ENCODE peak calls at places on chromosomes 6 and 20, in five cellular contexts. P is endothelial cell of umbilical vein, N is H1, G is WTC11, R is HCT116. S is an unnamed sample.

GRCh38 chr6:110971458-110971857 is 10.4 kb upstream of the RPF2 start:
- DNase-seq in P (peak; percentile 13), N (no peak), G (no peak), R (no peak), S (no peak)

GRCh38 chr6:131519670-131520436 is 53.2 kb upstream of the ARG1 start:
- DNase-seq in P (peak; percentile 54), N (no peak), G (peak; percentile 59), R (peak; percentile 40), S (peak; percentile 76)

GRCh38 chr20:62314339-62314638 is 11.5 kb downstream of the ADRM1 start:
- DNase-seq in P (no peak), N (no peak), G (no peak), R (no peak), S (no peak)

GRCh38 chr6:169215201-169215661 is 38.4 kb downstream of the THBS2 start:
- DNase-seq in P (no peak), N (no peak), G (no peak), R (no peak), S (no peak)

GRCh38 chr20:46058656-46059281 is 29.8 kb downstream of the SLC12A5 start:
- DNase-seq in P (no peak), N (no peak), G (peak; percentile 65), R (no peak), S (no peak)

GRCh38 chr20:59912609-59913008 is 20.8 kb downstream of the SYCP2 start:
- DNase-seq in P (no peak), N (no peak), G (no peak), R (no peak), S (no peak)

GRCh38 chr20:46226602-46227001 is 81.7 kb downstream of the CDH22 start:
- DNase-seq in P (no peak), N (no peak), G (no peak), R (no peak), S (no peak)

GRCh38 chr6:151096691-151097090 is 143.1 kb upstream of the AKAP12 start:
- DNase-seq in P (no peak), N (no peak), G (no peak), R (no peak), S (no peak)

GRCh38 chr20:31707994-31708744 is 14.5 kb downstream of the BCL2L1 start:
- DNase-seq in P (no peak), N (no peak), G (peak; percentile 78), R (no peak), S (no peak)

GRCh38 chr6:140082867-140083297 is 708.4 kb upstream of the CITED2 start:
- DNase-seq in P (peak; percentile 13), N (no peak), G (no peak), R (no peak), S (no peak)

GRCh38 chr6:132199343-132199742 is 201.9 kb downstream of the MOXD1 start:
- DNase-seq in P (peak; percentile 32), N (no peak), G (no peak), R (no peak), S (no peak)

GRCh38 chr6:159098636-159099106 is 53.9 kb upstream of the TAGAP start:
- DNase-seq in P (no peak), N (no peak), G (no peak), R (no peak), S (no peak)

GRCh38 chr6:30591008-30591407 is 19.8 kb downstream of the ABCF1 start:
- DNase-seq in P (peak; percentile 49), N (no peak), G (no peak), R (no peak), S (no peak)

GRCh38 chr6:100464910-100465700 is at the start of gene SIM1:
- DNase-seq in P (peak; percentile 91), N (peak; percentile 75), G (peak; percentile 93), R (no peak), S (no peak)

GRCh38 chr20:37486186-37486999 is 34.7 kb upstream of the NNAT start:
- DNase-seq in P (no peak), N (no peak), G (no peak), R (no peak), S (no peak)

GRCh38 chr6:139965393-139965792 is 590.9 kb upstream of the CITED2 start:
- DNase-seq in P (peak; percentile 25), N (no peak), G (no peak), R (no peak), S (no peak)

GRCh38 chr6:30615219-30615957 is 1.7 kb downstream of the PPP1R10 start:
- DNase-seq in P (peak; percentile 85), N (peak; percentile 73), G (no peak), R (peak; percentile 75), S (peak; percentile 83)

GRCh38 chr6:45728674-45729073 is 287.0 kb downstream of the CLIC5 start:
- DNase-seq in P (no peak), N (no peak), G (no peak), R (no peak), S (no peak)

GRCh38 chr20:50762435-50763201 is 31.2 kb downstream of the PARD6B start:
- DNase-seq in P (no peak), N (no peak), G (no peak), R (no peak), S (peak; percentile 34)

GRCh38 chr6:71727632-71728294 is 158.6 kb upstream of the RIMS1 start:
- DNase-seq in P (no peak), N (no peak), G (no peak), R (no peak), S (no peak)

GRCh38 chr6:41426438-41426851 is 91.0 kb downstream of the NCR2 start:
- DNase-seq in P (no peak), N (no peak), G (peak; percentile 44), R (no peak), S (no peak)

GRCh38 chr6:56787209-56787608 is 144.5 kb upstream of the DST start:
- DNase-seq in P (no peak), N (no peak), G (no peak), R (no peak), S (no peak)

GRCh38 chr6:143337201-143337949 is 113.1 kb downstream of the ADAT2 start:
- DNase-seq in P (peak; percentile 31), N (peak; percentile 70), G (peak; percentile 95), R (peak; percentile 18), S (peak; percentile 16)

GRCh38 chr6:85360794-85361642 is 88.9 kb upstream of the NT5E start:
- DNase-seq in P (peak; percentile 70), N (no peak), G (no peak), R (peak; percentile 94), S (peak; percentile 43)

GRCh38 chr6:13357551-13358075 is 29.3 kb upstream of the TBC1D7 start:
- DNase-seq in P (no peak), N (no peak), G (peak; percentile 28), R (no peak), S (no peak)

GRCh38 chr20:46458891-46459750 is 52.7 kb upstream of the ELMO2 start:
- DNase-seq in P (no peak), N (peak; percentile 76), G (peak; percentile 94), R (no peak), S (no peak)

GRCh38 chr6:26304213-26305096 is 60.5 kb upstream of the BTN3A2 start:
- DNase-seq in P (no peak), N (no peak), G (peak; percentile 37), R (peak; percentile 81), S (no peak)
- TF ChIP-seq MAX in P (no peak), N (no peak), G (no peak), R (no peak), S (no peak)

DNA sequence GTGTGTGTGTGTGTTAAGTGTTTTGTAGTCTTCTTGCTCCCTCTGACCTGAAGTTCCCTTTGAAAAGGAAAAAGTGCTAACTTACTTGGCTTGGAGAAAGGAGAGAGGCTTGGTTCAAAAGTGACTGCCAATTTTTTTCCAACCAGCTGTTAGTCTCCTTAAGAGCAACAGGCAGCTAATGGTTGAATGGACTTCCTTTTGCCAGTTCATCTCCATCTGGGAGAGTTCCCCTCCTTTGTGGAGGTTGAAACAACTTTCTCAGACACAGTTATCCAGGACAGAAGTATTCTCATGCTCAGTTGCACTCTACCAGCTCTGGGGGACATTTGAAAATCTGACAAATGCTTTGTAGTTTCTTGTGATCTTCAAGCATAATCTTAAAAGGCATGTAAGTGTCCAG is 4.5 kb downstream of the RIPOR2 start:
- DNase-seq in P (peak; percentile 27), N (no peak), G (no peak), R (no peak), S (no peak)
- TF ChIP-seq MAX in P (no peak), N (no peak), G (no peak), R (no peak), S (no peak)

GRCh38 chr6:8194499-8194898 is 92.2 kb upstream of the EEF1E1 start:
- DNase-seq in P (no peak), N (no peak), G (no peak), R (no peak), S (no peak)

GRCh38 chr6:8193541-8193940 is 91.2 kb upstream of the EEF1E1 start:
- DNase-seq in P (no peak), N (no peak), G (no peak), R (no peak), S (no peak)

GRCh38 chr6:8192067-8192466 is 89.7 kb upstream of the EEF1E1 start:
- DNase-seq in P (no peak), N (no peak), G (no peak), R (no peak), S (no peak)

GRCh38 chr6:8191629-8192028 is 89.3 kb upstream of the EEF1E1 start:
- DNase-seq in P (no peak), N (no peak), G (no peak), R (no peak), S (no peak)

GRCh38 chr6:8192597-8192996 is 90.2 kb upstream of the EEF1E1 start:
- DNase-seq in P (no peak), N (no peak), G (no peak), R (no peak), S (no peak)
- TF ChIP-seq MAX in P (no peak), N (no peak), G (no peak), R (no peak), S (no peak)

GRCh38 chr6:37646097-37646864 is 51.4 kb downstream of the MDGA1 start:
- DNase-seq in P (no peak), N (no peak), G (no peak), R (no peak), S (no peak)

GRCh38 chr6:37646986-37647764 is 50.5 kb downstream of the MDGA1 start:
- DNase-seq in P (no peak), N (no peak), G (no peak), R (no peak), S (no peak)

GRCh38 chr6:37647765-37648085 is 50.0 kb downstream of the MDGA1 start:
- DNase-seq in P (no peak), N (no peak), G (no peak), R (no peak), S (no peak)

GRCh38 chr6:37650071-37650481 is 47.6 kb downstream of the MDGA1 start:
- DNase-seq in P (peak; percentile 12), N (peak; percentile 29), G (peak; percentile 82), R (no peak), S (peak; percentile 46)

DNA sequence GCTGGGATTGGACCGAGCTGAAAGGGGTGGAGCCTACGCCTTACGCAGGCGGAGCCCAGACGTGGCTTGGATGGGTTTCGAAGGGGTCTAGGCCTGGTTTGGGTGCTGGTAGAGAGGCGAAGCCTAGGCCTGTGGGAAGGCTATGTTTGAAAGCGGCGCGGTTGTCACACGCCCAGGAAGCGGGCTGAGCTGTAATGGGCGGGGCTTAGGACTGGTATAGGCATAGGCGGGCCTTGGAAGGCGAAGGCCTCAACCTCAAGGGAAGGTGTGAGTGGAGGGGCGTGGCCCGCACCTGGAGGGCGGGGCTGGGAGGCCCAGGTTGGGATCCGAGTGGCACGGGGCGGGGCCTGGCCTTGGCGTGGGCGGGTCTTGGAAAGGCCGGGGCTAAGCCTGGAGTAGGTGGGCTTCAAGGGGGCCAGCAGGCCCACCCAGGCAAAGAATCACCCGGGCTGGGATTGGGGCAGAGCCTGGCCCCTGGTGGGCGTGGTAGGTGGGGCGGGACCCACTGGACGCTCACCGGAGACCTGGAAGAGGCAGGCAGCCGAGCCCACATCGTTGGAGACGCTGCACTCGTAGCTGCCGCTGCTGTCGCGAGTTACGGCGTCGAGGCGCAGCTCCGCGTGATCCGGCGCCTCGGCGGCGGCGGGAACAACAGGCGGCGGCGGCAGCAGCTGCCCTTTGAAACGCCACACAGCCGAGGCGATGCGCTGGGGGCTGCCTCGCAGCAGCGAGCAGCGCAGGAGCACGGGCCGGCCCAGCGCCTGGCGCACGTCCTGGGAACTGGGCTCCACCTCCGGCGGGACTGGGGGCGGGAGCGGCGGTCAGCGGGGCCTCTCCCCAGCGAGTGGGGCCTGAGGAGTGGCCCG is 49.0 kb downstream of the MDGA1 start:
- DNase-seq in P (no peak), N (peak; percentile 77), G (peak; percentile 99), R (peak; percentile 47), S (no peak)
- TF ChIP-seq MAX in P (peak; percentile 61), N (peak; percentile 99), G (peak; percentile 99), R (peak; percentile 24), S (no peak)

S was measured in HepG2.